ENCODE peak calls at places on chromosomes 16 and 17, in seven cellular contexts. One of them, this sample, is unnamed.

GRCh38 chr16:57475711-57476339 is 10.5 kb downstream of the DOK4 start:
- DNase-seq in IMR-90: peak
- DNase-seq in neural progenitor cell: peak
- DNase-seq in adrenal gland: peak
- DNase-seq in uterus: no peak
- DNase-seq in colonic mucosa: no peak
- DNase-seq in cardiac muscle cell: peak
- DNase-seq in this sample: peak

GRCh38 chr16:53864819-53865491 is 161.0 kb downstream of the FTO start:
- DNase-seq in IMR-90: peak
- DNase-seq in colonic mucosa: no peak
- DNase-seq in cardiac muscle cell: peak
- DNase-seq in neural progenitor cell: no peak
- DNase-seq in uterus: no peak
- DNase-seq in adrenal gland: no peak
- DNase-seq in this sample: no peak

GRCh38 chr17:61122356-61122913 is 277.2 kb upstream of the TBX2 start:
- DNase-seq in adrenal gland: no peak
- DNase-seq in neural progenitor cell: no peak
- DNase-seq in IMR-90: no peak
- DNase-seq in uterus: no peak
- DNase-seq in cardiac muscle cell: no peak
- DNase-seq in colonic mucosa: no peak
- DNase-seq in this sample: no peak

GRCh38 chr17:45162022-45162687 is 480 bp downstream of the HEXIM2 start:
- DNase-seq in colonic mucosa: no peak
- DNase-seq in IMR-90: no peak
- DNase-seq in adrenal gland: no peak
- DNase-seq in neural progenitor cell: no peak
- DNase-seq in cardiac muscle cell: no peak
- DNase-seq in uterus: no peak
- DNase-seq in this sample: no peak

GRCh38 chr17:7769854-7770253 is 52.3 kb downstream of the DNAH2 start:
- DNase-seq in uterus: no peak
- DNase-seq in cardiac muscle cell: no peak
- DNase-seq in IMR-90: no peak
- DNase-seq in adrenal gland: no peak
- DNase-seq in colonic mucosa: no peak
- DNase-seq in neural progenitor cell: no peak
- DNase-seq in this sample: no peak

GRCh38 chr17:63740464-63741181 is 976 bp downstream of the STRADA start:
- DNase-seq in neural progenitor cell: no peak
- DNase-seq in colonic mucosa: peak
- DNase-seq in adrenal gland: no peak
- DNase-seq in uterus: no peak
- DNase-seq in IMR-90: peak
- DNase-seq in cardiac muscle cell: peak
- DNase-seq in this sample: no peak

GRCh38 chr17:60137731-60138130 is 12.0 kb upstream of the CA4 start:
- DNase-seq in neural progenitor cell: no peak
- DNase-seq in adrenal gland: no peak
- DNase-seq in uterus: no peak
- DNase-seq in cardiac muscle cell: no peak
- DNase-seq in IMR-90: no peak
- DNase-seq in colonic mucosa: no peak
- DNase-seq in this sample: no peak

GRCh38 chr17:63848834-63849689 is 6.6 kb upstream of the SMARCD2 start:
- DNase-seq in uterus: peak
- DNase-seq in IMR-90: peak
- DNase-seq in colonic mucosa: peak
- DNase-seq in adrenal gland: peak
- DNase-seq in neural progenitor cell: peak
- DNase-seq in cardiac muscle cell: peak
- DNase-seq in this sample: no peak

GRCh38 chr17:58083491-58084316 is 485 bp downstream of the DYNLL2 start:
- DNase-seq in uterus: peak
- DNase-seq in colonic mucosa: peak
- DNase-seq in cardiac muscle cell: peak
- DNase-seq in neural progenitor cell: peak
- DNase-seq in IMR-90: peak
- DNase-seq in adrenal gland: peak
- DNase-seq in this sample: peak

GRCh38 chr16:85573045-85573695 is 40.0 kb upstream of the GSE1 start:
- DNase-seq in neural progenitor cell: no peak
- DNase-seq in IMR-90: no peak
- DNase-seq in adrenal gland: no peak
- DNase-seq in cardiac muscle cell: no peak
- DNase-seq in colonic mucosa: no peak
- DNase-seq in uterus: no peak
- DNase-seq in this sample: no peak

GRCh38 chr17:28928061-28928460 is 23.3 kb downstream of the PHF12 start:
- DNase-seq in IMR-90: peak
- DNase-seq in neural progenitor cell: no peak
- DNase-seq in uterus: no peak
- DNase-seq in adrenal gland: no peak
- DNase-seq in cardiac muscle cell: no peak
- DNase-seq in colonic mucosa: no peak
- DNase-seq in this sample: no peak

GRCh38 chr17:3968886-3969524 is 4.8 kb upstream of the ATP2A3 start:
- DNase-seq in neural progenitor cell: no peak
- DNase-seq in cardiac muscle cell: peak
- DNase-seq in adrenal gland: no peak
- DNase-seq in uterus: no peak
- DNase-seq in colonic mucosa: no peak
- DNase-seq in IMR-90: no peak
- DNase-seq in this sample: no peak

GRCh38 chr16:66954097-66954659 is 6.9 kb upstream of the CES3 start:
- DNase-seq in uterus: peak
- DNase-seq in neural progenitor cell: peak
- DNase-seq in adrenal gland: peak
- DNase-seq in cardiac muscle cell: peak
- DNase-seq in IMR-90: peak
- DNase-seq in colonic mucosa: peak
- DNase-seq in this sample: peak
- H3K27ac ChIP-seq in uterus: no peak
- H3K27ac ChIP-seq in neural progenitor cell: no peak
- H3K27ac ChIP-seq in adrenal gland: no peak
- H3K27ac ChIP-seq in cardiac muscle cell: no peak
- H3K27ac ChIP-seq in IMR-90: no peak
- H3K27ac ChIP-seq in colonic mucosa: peak
- H3K27ac ChIP-seq in this sample: no peak

GRCh38 chr17:30921544-30922196 is at the start of gene ADAP2:
- DNase-seq in cardiac muscle cell: peak
- DNase-seq in uterus: no peak
- DNase-seq in neural progenitor cell: peak
- DNase-seq in colonic mucosa: peak
- DNase-seq in IMR-90: no peak
- DNase-seq in adrenal gland: peak
- DNase-seq in this sample: no peak
- H3K27ac ChIP-seq in cardiac muscle cell: no peak
- H3K27ac ChIP-seq in uterus: no peak
- H3K27ac ChIP-seq in neural progenitor cell: no peak
- H3K27ac ChIP-seq in colonic mucosa: peak
- H3K27ac ChIP-seq in IMR-90: no peak
- H3K27ac ChIP-seq in adrenal gland: peak
- H3K27ac ChIP-seq in this sample: no peak

GRCh38 chr17:40447148-40447644 is 3.9 kb downstream of the IGFBP4 start:
- DNase-seq in colonic mucosa: peak
- DNase-seq in adrenal gland: no peak
- DNase-seq in IMR-90: no peak
- DNase-seq in uterus: peak
- DNase-seq in neural progenitor cell: no peak
- DNase-seq in cardiac muscle cell: peak
- DNase-seq in this sample: no peak

GRCh38 chr17:40442392-40443195 is 656 bp upstream of the IGFBP4 start:
- DNase-seq in adrenal gland: no peak
- DNase-seq in colonic mucosa: peak
- DNase-seq in uterus: peak
- DNase-seq in neural progenitor cell: no peak
- DNase-seq in cardiac muscle cell: no peak
- DNase-seq in IMR-90: peak
- DNase-seq in this sample: no peak

GRCh38 chr17:40445769-40446468 is 2.7 kb downstream of the IGFBP4 start:
- DNase-seq in neural progenitor cell: no peak
- DNase-seq in IMR-90: peak
- DNase-seq in cardiac muscle cell: peak
- DNase-seq in uterus: no peak
- DNase-seq in adrenal gland: no peak
- DNase-seq in colonic mucosa: no peak
- DNase-seq in this sample: no peak

GRCh38 chr17:40443196-40443987 is at the start of gene IGFBP4:
- DNase-seq in cardiac muscle cell: peak
- DNase-seq in colonic mucosa: peak
- DNase-seq in IMR-90: peak
- DNase-seq in neural progenitor cell: peak
- DNase-seq in uterus: peak
- DNase-seq in adrenal gland: peak
- DNase-seq in this sample: peak

DNA sequence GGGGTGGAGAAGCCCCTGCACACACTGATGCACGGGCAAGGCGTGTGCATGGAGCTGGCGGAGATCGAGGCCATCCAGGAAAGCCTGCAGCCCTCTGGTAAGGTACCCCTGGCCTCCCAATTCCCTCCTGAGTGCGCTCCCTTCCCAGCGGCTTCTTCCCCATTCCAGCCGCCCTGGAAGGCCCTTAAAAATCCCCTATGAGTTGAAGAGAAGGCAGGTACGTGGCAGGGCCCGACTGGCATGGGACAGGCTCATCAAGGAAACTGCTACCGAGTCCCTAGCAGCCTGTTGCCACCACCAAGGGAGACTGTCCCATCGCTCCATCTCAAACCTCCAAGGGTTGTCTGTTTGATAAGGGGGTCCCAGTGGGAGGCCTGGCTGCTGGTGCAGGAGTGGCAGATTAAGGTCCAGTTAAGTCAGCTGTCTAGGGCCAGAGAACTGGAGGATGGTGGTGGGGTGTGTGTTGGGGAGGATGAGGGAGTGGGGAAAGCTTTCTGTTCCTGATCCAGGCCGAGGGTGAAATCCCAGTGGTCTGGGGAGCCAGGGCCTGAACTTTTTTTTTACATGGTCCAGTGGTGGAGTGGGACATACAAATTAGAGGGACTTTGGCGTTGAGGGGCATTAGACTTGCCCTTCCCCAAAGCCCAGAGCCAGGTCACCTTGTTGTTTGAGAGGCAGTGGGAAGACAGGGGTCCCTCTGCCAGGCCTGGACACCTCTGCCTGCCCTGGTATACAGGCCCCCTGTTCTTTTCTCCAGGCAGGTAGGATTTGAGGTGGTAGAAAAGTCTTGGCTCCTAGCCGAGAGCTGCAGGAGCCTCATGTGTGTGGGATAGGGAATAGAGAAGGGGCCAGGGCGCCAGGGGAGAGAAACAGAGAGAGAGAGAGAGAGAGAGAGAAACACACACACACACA is 994 bp downstream of the IGFBP4 start:
- DNase-seq in adrenal gland: no peak
- DNase-seq in neural progenitor cell: no peak
- DNase-seq in IMR-90: peak
- DNase-seq in cardiac muscle cell: peak
- DNase-seq in colonic mucosa: peak
- DNase-seq in uterus: no peak
- DNase-seq in this sample: no peak
- H3K27ac ChIP-seq in adrenal gland: peak
- H3K27ac ChIP-seq in neural progenitor cell: no peak
- H3K27ac ChIP-seq in IMR-90: peak
- H3K27ac ChIP-seq in cardiac muscle cell: no peak
- H3K27ac ChIP-seq in colonic mucosa: peak
- H3K27ac ChIP-seq in uterus: peak
- H3K27ac ChIP-seq in this sample: no peak

DNA sequence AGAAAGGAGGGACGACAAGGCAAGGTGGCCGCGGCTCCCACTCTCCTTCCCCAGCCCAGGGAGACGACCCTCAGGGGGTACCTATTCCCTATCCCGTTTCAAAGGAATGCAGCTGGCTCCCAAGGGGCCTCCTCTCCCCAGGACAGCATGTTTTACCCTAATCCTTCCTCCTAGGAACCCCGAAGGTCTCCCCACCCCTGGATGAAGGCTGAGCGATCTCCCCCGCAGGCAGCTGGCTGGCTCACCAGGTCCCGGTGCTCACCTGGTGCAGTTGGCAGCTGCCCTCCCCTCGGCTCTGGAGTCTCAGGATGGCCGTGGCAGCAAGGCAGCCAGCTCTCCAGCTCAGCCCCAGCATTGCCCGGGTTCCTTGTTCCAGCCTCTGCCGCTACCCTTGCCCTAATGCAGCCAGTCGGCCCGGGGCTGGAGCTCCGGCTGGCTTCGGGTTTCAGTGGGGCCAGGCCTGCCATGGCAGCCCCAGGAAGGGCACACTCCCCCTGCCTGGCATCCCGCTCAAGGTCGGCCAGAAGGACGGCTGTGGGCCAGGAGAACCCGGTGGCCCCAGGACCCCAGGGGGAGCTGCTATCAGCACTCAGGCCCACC is 4.6 kb downstream of the CLUH start:
- DNase-seq in colonic mucosa: no peak
- DNase-seq in uterus: no peak
- DNase-seq in adrenal gland: peak
- DNase-seq in neural progenitor cell: no peak
- DNase-seq in IMR-90: no peak
- DNase-seq in cardiac muscle cell: no peak
- DNase-seq in this sample: no peak
- H3K27ac ChIP-seq in colonic mucosa: no peak
- H3K27ac ChIP-seq in uterus: no peak
- H3K27ac ChIP-seq in adrenal gland: peak
- H3K27ac ChIP-seq in neural progenitor cell: no peak
- H3K27ac ChIP-seq in IMR-90: no peak
- H3K27ac ChIP-seq in cardiac muscle cell: no peak
- H3K27ac ChIP-seq in this sample: no peak

DNA sequence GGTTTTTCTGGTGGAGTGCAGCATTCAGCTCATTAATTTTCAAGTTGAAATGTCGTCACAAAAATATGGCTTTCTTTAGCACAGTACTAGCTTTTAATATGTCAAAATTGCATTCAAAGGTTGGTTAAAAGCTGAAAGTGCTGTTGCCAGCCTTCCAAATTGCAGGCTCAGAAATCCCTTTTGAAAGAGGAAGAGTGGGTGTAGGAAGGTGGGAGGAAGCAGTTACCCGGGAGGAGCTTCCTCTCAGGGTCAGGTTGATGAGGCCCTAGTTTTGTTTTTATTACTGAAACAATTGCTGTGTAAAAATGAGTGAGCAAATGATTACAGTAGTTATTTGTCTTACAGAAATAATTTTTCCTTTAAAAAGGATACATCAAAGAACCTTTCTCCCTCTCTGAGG is 41.4 kb downstream of the SEC14L1 start:
- DNase-seq in adrenal gland: no peak
- DNase-seq in cardiac muscle cell: no peak
- DNase-seq in colonic mucosa: no peak
- DNase-seq in IMR-90: no peak
- DNase-seq in neural progenitor cell: no peak
- DNase-seq in uterus: no peak
- DNase-seq in this sample: no peak
- H3K27ac ChIP-seq in adrenal gland: peak
- H3K27ac ChIP-seq in cardiac muscle cell: no peak
- H3K27ac ChIP-seq in colonic mucosa: no peak
- H3K27ac ChIP-seq in IMR-90: no peak
- H3K27ac ChIP-seq in neural progenitor cell: peak
- H3K27ac ChIP-seq in uterus: peak
- H3K27ac ChIP-seq in this sample: no peak

GRCh38 chr17:75869282-75870141 is 8.9 kb downstream of the TRIM47 start:
- DNase-seq in colonic mucosa: peak
- DNase-seq in adrenal gland: no peak
- DNase-seq in cardiac muscle cell: peak
- DNase-seq in neural progenitor cell: no peak
- DNase-seq in IMR-90: peak
- DNase-seq in uterus: no peak
- DNase-seq in this sample: peak
- H3K27ac ChIP-seq in colonic mucosa: peak
- H3K27ac ChIP-seq in adrenal gland: no peak
- H3K27ac ChIP-seq in cardiac muscle cell: no peak
- H3K27ac ChIP-seq in neural progenitor cell: no peak
- H3K27ac ChIP-seq in IMR-90: peak
- H3K27ac ChIP-seq in uterus: peak
- H3K27ac ChIP-seq in this sample: peak

GRCh38 chr16:31007684-31008083 is 2.8 kb downstream of the STX1B start:
- DNase-seq in cardiac muscle cell: no peak
- DNase-seq in IMR-90: no peak
- DNase-seq in colonic mucosa: no peak
- DNase-seq in uterus: no peak
- DNase-seq in adrenal gland: no peak
- DNase-seq in neural progenitor cell: no peak
- DNase-seq in this sample: no peak
- H3K27ac ChIP-seq in cardiac muscle cell: no peak
- H3K27ac ChIP-seq in IMR-90: no peak
- H3K27ac ChIP-seq in colonic mucosa: no peak
- H3K27ac ChIP-seq in uterus: no peak
- H3K27ac ChIP-seq in adrenal gland: no peak
- H3K27ac ChIP-seq in neural progenitor cell: no peak
- H3K27ac ChIP-seq in this sample: no peak

This sample was measured in SJCRH30.